ENCODE peak calls at places on chromosomes 4 and X, in five cellular contexts. H is tibial nerve, K is A549, O is mesenchymal stem cell, I is right cardiac atrium. J is an unnamed sample. For H3K9me3, the result is how much of the 10 kb centered on the place peaks cover.

GRCh38 chrX:109843963-109844751 is 111.1 kb upstream of the ACSL4 start:
- DNase-seq in H (no peak), K (no peak), O (peak), I (no peak), J (no peak)

GRCh38 chr4:152522754-152523153 is 13.1 kb downstream of the FBXW7 start:
- DNase-seq in H (no peak), K (no peak), O (no peak), I (no peak), J (no peak)

GRCh38 chr4:31183256-31183655 is 463.1 kb downstream of the PCDH7 start:
- DNase-seq in H (no peak), K (no peak), O (no peak), I (no peak), J (no peak)

GRCh38 chr4:4981427-4981826 is 37.8 kb downstream of the CYTL1 start:
- DNase-seq in H (no peak), K (no peak), O (no peak), I (no peak), J (peak)

GRCh38 chr4:147103403-147103946 is 157.8 kb upstream of the TTC29 start:
- DNase-seq in H (peak), K (peak), O (peak), I (peak), J (peak)

GRCh38 chr4:73487233-73487632 is 5.7 kb downstream of the AFM start:
- DNase-seq in H (no peak), K (no peak), O (no peak), I (no peak), J (no peak)

GRCh38 chrX:106037835-106038473 is 573 bp downstream of the SERPINA7 start:
- DNase-seq in H (no peak), K (no peak), O (no peak), I (no peak), J (no peak)

GRCh38 chr4:29717658-29718057 is 1002.5 kb upstream of the PCDH7 start:
- DNase-seq in H (no peak), K (no peak), O (peak), I (no peak), J (no peak)

GRCh38 chr4:52199574-52200338 is 148.7 kb downstream of the SPATA18 start:
- DNase-seq in H (no peak), K (peak), O (peak), I (no peak), J (peak)

GRCh38 chrX:7108995-7109634 is 38.4 kb upstream of the STS start:
- DNase-seq in H (no peak), K (no peak), O (peak), I (no peak), J (no peak)

GRCh38 chrX:119266364-119266995 is 30.4 kb downstream of the PGRMC1 start:
- DNase-seq in H (no peak), K (peak), O (peak), I (no peak), J (peak)

GRCh38 chr4:13151178-13151577 is 333.0 kb downstream of the RAB28 start:
- DNase-seq in H (no peak), K (no peak), O (no peak), I (no peak), J (no peak)

GRCh38 chr4:1610791-1611500 is 73.2 kb downstream of the FAM53A start:
- DNase-seq in H (no peak), K (no peak), O (no peak), I (peak), J (no peak)

GRCh38 chrX:131763674-131764073 is 219.8 kb downstream of the OR13H1 start:
- DNase-seq in H (no peak), K (peak), O (no peak), I (peak), J (peak)

GRCh38 chr4:15754323-15754722 is 23.8 kb upstream of the CD38 start:
- DNase-seq in H (no peak), K (no peak), O (peak), I (no peak), J (no peak)

GRCh38 chr4:150229538-150229937 is 151.3 kb downstream of the DCLK2 start:
- DNase-seq in H (no peak), K (peak), O (peak), I (no peak), J (peak)

GRCh38 chrX:79556750-79557149 is 189.6 kb upstream of the ITM2A start:
- DNase-seq in H (no peak), K (no peak), O (no peak), I (no peak), J (no peak)

GRCh38 chrX:124406294-124407013 is 60.1 kb downstream of the SH2D1A start:
- DNase-seq in H (no peak), K (peak), O (peak), I (no peak), J (peak)

GRCh38 chr4:13627185-13627605 is 330 bp downstream of the BOD1L1 start:
- DNase-seq in H (no peak), K (no peak), O (peak), I (peak), J (no peak)

GRCh38 chr4:66590488-66591215 is 920.4 kb upstream of the EPHA5 start:
- DNase-seq in H (no peak), K (no peak), O (no peak), I (no peak), J (peak)

DNA sequence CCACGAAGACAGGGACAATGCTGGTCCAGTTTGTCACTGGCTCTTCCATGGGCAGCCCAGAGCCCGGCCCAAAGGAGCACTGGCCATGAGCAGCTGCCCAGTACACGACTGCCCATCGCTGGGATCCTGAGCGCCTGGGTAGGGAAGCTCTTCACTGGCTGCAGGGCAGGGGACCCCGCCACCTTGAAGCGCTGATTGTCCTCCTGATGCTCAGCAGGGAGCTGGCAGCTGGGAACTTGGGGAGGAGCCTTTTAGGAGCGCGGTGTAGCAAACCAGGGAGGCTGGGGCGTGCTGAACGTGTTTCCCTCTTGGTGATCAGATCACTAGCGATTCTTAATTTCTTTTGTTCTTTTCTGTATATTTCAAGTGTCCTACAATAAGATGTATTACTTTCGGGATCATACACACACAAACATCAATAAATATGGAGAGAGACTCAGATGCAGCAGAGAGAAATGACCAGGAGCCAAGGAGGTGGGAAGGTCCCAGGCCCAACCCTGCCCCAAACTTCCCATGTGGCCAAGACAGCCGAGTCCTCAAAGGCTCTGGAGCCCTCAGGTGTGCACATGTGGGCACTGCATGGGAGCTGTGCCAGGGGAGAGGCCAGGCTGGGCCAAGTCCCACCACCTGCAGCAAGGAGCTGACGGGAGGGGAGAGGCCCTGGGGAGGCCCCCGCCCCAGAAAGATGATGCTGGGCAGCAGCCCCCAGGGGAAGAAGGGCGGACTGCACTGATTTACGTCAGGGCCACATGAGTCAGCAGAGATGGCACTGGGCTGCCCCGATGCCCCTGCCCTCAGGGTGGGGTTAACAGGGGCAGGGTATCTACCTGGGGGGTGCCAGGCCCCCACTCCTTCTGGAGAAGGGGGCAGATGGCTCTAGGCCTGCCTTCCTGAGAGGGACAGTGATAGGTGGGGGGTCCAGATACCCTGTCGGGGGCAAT is 1.6 kb downstream of the L1CAM start:
- DNase-seq in H (no peak), K (peak), O (no peak), I (no peak), J (no peak)
- H3K4me3 ChIP-seq in H (peak), K (peak), O (peak), I (no peak), J (no peak)

GRCh38 chr4:11354531-11354930 is 74.2 kb downstream of the HS3ST1 start:
- DNase-seq in H (no peak), K (no peak), O (no peak), I (no peak), J (no peak)
- H3K9me3 ChIP-seq in H (under half), K (under half), O (under half), I (under half), J (under half)

DNA sequence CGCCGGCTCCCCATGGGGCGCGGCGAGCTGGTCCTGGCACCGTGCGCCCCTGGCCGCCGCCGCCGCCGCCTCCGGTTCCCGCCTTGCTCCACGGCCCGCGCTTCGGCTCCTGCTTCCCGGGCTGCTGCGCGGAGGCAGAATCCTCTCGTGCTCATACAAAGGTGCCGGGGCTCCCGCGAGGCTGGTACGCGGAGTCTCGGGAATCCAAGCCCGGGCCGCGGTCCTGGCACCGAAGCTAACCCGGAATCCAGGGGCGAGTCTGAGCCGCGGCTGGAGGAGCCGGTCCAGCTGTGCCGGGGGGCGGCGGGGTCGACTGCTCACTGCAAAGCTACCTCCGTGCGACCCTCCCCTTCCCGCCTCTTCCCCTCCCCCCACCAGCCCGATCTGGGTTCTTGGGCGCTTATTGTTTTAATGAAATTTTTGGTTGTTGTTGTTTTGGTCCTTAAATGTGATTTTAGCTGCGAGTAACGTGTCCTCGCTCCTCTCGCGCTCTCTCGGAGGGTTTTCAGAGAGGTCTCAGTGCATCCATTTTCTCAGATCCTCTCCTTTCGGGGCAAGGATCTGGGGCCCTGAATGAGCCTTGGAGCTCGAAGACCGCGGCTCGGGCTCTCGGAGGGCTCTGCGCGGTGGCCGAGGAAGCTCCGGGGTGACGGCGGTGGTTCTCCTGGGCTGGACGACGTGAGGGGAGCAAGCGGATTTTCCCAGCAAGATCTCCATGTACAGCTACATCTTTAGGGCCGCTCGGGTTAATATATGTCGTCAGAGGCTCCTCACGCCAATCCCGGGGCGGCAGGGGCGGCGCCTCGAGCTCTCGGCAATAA is at the start of gene HAND2:
- DNase-seq in H (no peak), K (peak), O (peak), I (peak), J (peak)
- H3K4me3 ChIP-seq in H (peak), K (peak), O (peak), I (peak), J (peak)

GRCh38 chr4:157421365-157421764 is 200.8 kb downstream of the GRIA2 start:
- DNase-seq in H (no peak), K (no peak), O (no peak), I (no peak), J (no peak)

GRCh38 chr4:157425897-157426296 is 205.4 kb downstream of the GRIA2 start:
- DNase-seq in H (no peak), K (no peak), O (no peak), I (no peak), J (no peak)

DNA sequence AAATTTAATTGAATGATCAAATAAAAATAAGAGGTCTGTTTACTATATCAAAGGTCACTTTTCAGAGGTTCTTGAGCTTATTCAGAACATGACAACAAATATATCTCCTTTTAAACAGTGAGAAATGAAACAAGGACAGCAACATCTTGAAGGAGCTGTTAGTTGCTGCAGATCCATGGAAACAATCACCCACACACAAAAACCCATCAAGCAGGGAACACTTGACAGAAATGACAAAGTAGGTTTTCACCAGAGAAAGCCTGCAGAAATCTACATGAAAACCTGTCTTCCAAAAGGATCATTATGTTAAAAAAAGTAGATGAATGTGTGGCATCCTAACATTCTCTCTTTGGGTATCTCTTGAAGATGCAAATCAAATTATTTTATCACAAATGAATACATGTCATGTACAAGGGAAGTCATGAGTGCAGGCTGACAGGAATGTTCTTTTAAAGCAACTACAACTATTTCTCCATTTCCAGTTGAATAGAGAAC is 203.0 kb downstream of the GRIA2 start:
- DNase-seq in H (no peak), K (no peak), O (no peak), I (no peak), J (no peak)
- H3K9me3 ChIP-seq in H (under half), K (under half), O (under half), I (under half), J (under half)

GRCh38 chr4:172270421-172270820 is 457.2 kb downstream of the GALNTL6 start:
- DNase-seq in H (no peak), K (no peak), O (no peak), I (no peak), J (peak)
- H3K4me3 ChIP-seq in H (no peak), K (no peak), O (no peak), I (no peak), J (no peak)

GRCh38 chr4:54230479-54231418 is 1.7 kb downstream of the PDGFRA start:
- DNase-seq in H (no peak), K (no peak), O (peak), I (peak), J (peak)

GRCh38 chr4:54231419-54232150 is 2.5 kb downstream of the PDGFRA start:
- DNase-seq in H (no peak), K (no peak), O (peak), I (peak), J (peak)

GRCh38 chr4:54228563-54229501 is at the start of gene PDGFRA:
- DNase-seq in H (peak), K (no peak), O (peak), I (peak), J (peak)

GRCh38 chr4:54228064-54228527 is 997 bp upstream of the PDGFRA start:
- DNase-seq in H (peak), K (peak), O (peak), I (peak), J (peak)

DNA sequence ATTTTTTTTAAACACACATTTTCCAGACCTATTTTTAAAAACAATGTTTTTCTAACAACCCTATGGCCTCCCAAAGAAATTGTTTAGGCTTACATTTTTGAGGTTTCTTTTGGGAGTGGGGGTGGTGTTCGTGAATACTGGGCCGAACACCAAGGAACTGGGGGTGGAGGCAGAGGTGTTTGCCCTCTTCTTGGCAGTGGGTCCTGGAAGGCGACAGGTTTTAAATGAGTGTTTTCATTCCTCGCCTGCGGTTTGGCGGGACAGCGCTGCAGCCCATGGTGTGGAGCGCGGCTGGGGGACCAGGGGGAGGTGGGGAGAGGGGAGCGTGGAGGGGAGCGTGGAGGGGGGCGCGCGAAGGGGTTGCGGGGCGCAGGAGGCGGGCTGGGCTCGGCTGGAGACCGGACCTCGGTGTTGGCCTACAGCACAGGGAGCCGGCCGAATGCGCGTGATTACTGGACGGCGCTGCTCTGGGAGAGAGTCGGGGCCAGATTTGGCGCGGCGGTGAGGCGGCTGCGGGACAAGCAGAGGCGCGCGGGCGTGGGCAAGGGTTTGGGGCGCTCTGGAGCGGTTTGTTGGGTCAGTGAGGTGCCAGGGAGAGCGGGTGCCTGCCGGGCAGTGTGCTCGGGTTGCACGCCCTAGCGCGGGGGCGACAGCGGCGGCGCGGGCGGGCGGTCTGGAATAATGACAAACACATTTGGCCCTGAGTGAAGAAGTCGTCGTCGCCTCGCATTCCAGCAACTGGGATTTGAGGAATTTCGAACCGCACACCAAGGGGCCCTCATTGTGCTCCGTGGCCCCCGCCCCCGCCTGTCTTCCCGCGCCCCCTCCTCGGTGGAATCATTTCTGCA is 762 bp downstream of the PDGFRA start:
- DNase-seq in H (no peak), K (no peak), O (peak), I (peak), J (peak)
- H3K9me3 ChIP-seq in H (under half), K (under half), O (under half), I (under half), J (under half)

GRCh38 chr4:160848901-160849735 is 1314.7 kb downstream of the FSTL5 start:
- DNase-seq in H (no peak), K (peak), O (peak), I (no peak), J (no peak)
- H3K4me3 ChIP-seq in H (no peak), K (peak), O (no peak), I (no peak), J (no peak)

DNA sequence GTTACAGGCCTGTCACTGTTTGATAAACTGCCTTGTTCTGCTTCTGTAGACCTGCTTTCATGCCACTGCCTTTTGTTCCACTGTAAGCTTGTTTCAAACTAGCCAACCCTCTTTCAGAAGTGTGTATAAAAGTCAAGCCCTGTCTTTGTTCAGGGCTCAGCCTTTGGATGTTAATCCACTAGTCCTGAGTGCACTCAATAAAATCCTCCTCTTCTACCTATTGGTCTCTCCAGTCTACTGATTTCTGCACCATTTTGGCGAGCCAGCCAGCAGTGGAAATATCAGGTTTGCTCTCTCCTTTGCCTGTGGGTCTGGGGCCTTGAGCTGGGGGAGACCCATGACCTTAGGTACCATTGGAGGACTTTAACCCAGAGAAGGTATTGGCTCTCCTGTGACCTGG is 901.6 kb upstream of the NDST4 start:
- DNase-seq in H (no peak), K (peak), O (no peak), I (no peak), J (no peak)
- H3K9me3 ChIP-seq in H (half or more), K (under half), O (half or more), I (under half), J (under half)

DNA sequence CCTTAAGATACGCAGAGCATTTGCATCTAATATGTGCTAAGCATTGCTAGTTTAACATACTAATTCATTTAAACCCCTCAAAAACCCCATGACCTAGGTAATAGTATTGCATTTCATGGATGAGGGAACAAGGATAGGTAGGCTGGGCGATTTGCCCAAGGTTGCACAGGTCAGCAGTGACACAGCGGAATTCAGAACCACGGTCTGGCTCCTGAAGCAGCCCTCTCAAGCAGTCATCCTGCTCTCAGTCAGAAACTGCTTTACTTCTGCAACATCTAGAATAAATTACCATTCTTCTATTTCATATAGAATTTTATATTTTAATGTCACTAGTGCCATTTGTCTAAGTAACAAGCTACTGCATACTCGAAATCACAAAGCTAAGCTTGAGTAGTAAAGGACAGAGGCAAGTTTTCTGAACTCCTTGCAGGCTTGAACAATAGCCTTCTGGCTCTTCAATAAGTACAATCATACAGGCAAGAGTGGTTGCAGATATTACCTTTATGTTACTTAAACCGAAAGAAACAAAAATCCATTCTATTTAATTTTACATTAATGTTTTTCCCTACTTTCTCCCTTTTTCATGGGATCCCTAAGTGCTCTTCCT is 555 bp upstream of the SPP1 start:
- DNase-seq in H (no peak), K (peak), O (peak), I (no peak), J (no peak)
- H3K4me3 ChIP-seq in H (no peak), K (peak), O (no peak), I (no peak), J (no peak)

GRCh38 chr4:205097-205756 is 80.9 kb downstream of the ZNF718 start:
- DNase-seq in H (no peak), K (no peak), O (no peak), I (no peak), J (no peak)
- H3K9me3 ChIP-seq in H (half or more), K (under half), O (half or more), I (under half), J (under half)

J was measured in adipocyte.